ENCODE peak calls at places on chromosomes 16 and 17, in eight cellular contexts. U is coronary artery; A is AG10803; Q is HFF-Myc; D is CD8-positive, alpha-beta T cell; V is glutamatergic neuron; K is Panc1; T is cardiac muscle cell. P is an unnamed sample.

GRCh38 chr17:9370464-9370863 is 205.2 kb downstream of the STX8 start:
- DNase-seq in U (no peak), A (peak; percentile 66), Q (no peak), D (no peak), V (no peak), K (no peak), T (no peak), P (no peak)

GRCh38 chr16:12354296-12354818 is 377.8 kb downstream of the SNX29 start:
- DNase-seq in U (no peak), A (no peak), Q (no peak), D (no peak), V (no peak), K (no peak), T (no peak), P (no peak)

GRCh38 chr16:79600636-79601091 is at the start of gene MAF:
- DNase-seq in U (peak; percentile 93), A (peak; percentile 48), Q (no peak), D (peak; percentile 88), V (peak; percentile 78), K (no peak), T (peak; percentile 92), P (peak; percentile 60)

GRCh38 chr17:38465420-38466345 is 37.4 kb downstream of the ARHGAP23 start:
- DNase-seq in U (peak; percentile 95), A (peak; percentile 89), Q (no peak), D (no peak), V (no peak), K (no peak), T (no peak), P (peak; percentile 34)

GRCh38 chr17:74457146-74457819 is 9.2 kb upstream of the CD300A start:
- DNase-seq in U (peak; percentile 88), A (peak; percentile 45), Q (peak; percentile 19), D (peak; percentile 64), V (peak; percentile 85), K (no peak), T (peak; percentile 85), P (peak; percentile 78)

GRCh38 chr16:21284414-21284813 is 6.3 kb upstream of the CRYM start:
- DNase-seq in U (no peak), A (no peak), Q (no peak), D (no peak), V (no peak), K (no peak), T (no peak), P (no peak)

GRCh38 chr16:10622036-10622921 is 41.9 kb upstream of the EMP2 start:
- DNase-seq in U (no peak), A (no peak), Q (no peak), D (no peak), V (no peak), K (no peak), T (peak; percentile 88), P (no peak)

GRCh38 chr16:87464691-87465300 is 28.0 kb downstream of the ZCCHC14 start:
- DNase-seq in U (peak; percentile 93), A (peak; percentile 91), Q (peak; percentile 67), D (no peak), V (no peak), K (no peak), T (peak; percentile 49), P (peak; percentile 61)

GRCh38 chr17:49292901-49293300 is 62.3 kb upstream of the PHOSPHO1 start:
- DNase-seq in U (no peak), A (no peak), Q (no peak), D (no peak), V (no peak), K (no peak), T (no peak), P (no peak)

GRCh38 chr17:30219833-30220232 is 15.7 kb downstream of the SLC6A4 start:
- DNase-seq in U (no peak), A (no peak), Q (no peak), D (no peak), V (no peak), K (no peak), T (no peak), P (no peak)

GRCh38 chr17:28018439-28019070 is 23.9 kb upstream of the NLK start:
- DNase-seq in U (no peak), A (no peak), Q (no peak), D (no peak), V (no peak), K (no peak), T (no peak), P (no peak)

GRCh38 chr16:8619671-8620370 is 1.7 kb upstream of the METTL22 start:
- DNase-seq in U (no peak), A (no peak), Q (no peak), D (no peak), V (no peak), K (no peak), T (no peak), P (no peak)

GRCh38 chr16:57728336-57729181 is 7.0 kb upstream of the KATNB1 start:
- DNase-seq in U (no peak), A (no peak), Q (no peak), D (no peak), V (no peak), K (no peak), T (no peak), P (no peak)

GRCh38 chr16:30626230-30626629 is 16.0 kb upstream of the ZNF689 start:
- DNase-seq in U (no peak), A (no peak), Q (no peak), D (no peak), V (no peak), K (no peak), T (no peak), P (no peak)

GRCh38 chr17:47720754-47721533 is 12.1 kb upstream of the TBX21 start:
- DNase-seq in U (no peak), A (peak; percentile 6), Q (no peak), D (peak; percentile 84), V (no peak), K (no peak), T (no peak), P (peak; percentile 69)

GRCh38 chr17:3647769-3648540 is 11.4 kb downstream of the CTNS start:
- DNase-seq in U (no peak), A (peak; percentile 74), Q (no peak), D (peak; percentile 47), V (peak; percentile 80), K (no peak), T (peak; percentile 82), P (peak; percentile 67)
- TF ChIP-seq CTCF in U (no peak), A (peak; percentile 67), Q (peak; percentile 61), D (no peak), V (peak; percentile 35), K (peak; percentile 83), T (peak; percentile 58), P (peak; percentile 63)

DNA sequence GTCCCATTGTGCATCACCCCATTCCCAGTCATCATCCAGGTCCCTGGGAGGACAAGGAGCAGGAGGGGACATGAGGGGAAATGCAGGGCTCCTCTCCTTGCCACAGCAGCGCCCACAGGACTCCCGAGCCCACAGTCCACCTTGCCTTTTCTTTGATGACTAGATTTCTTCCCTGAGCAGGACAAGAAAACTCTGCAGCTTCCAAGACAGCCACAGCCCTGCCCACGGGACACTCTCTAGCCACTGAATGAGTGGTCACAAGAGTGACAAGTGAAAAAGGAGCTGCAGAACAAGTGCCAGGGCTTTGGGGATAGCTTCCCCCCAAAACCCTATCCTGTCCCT is 4.7 kb downstream of the NEURL4 start:
- DNase-seq in U (no peak), A (no peak), Q (no peak), D (no peak), V (no peak), K (no peak), T (no peak), P (no peak)
- TF ChIP-seq CTCF in U (no peak), A (no peak), Q (no peak), D (peak; percentile 43), V (no peak), K (no peak), T (no peak), P (no peak)

GRCh38 chr17:15048381-15048780 is 216.7 kb downstream of the PMP22 start:
- DNase-seq in U (no peak), A (no peak), Q (no peak), D (no peak), V (no peak), K (no peak), T (no peak), P (no peak)
- TF ChIP-seq CTCF in U (no peak), A (peak; percentile 15), Q (peak; percentile 7), D (no peak), V (no peak), K (no peak), T (no peak), P (no peak)

DNA sequence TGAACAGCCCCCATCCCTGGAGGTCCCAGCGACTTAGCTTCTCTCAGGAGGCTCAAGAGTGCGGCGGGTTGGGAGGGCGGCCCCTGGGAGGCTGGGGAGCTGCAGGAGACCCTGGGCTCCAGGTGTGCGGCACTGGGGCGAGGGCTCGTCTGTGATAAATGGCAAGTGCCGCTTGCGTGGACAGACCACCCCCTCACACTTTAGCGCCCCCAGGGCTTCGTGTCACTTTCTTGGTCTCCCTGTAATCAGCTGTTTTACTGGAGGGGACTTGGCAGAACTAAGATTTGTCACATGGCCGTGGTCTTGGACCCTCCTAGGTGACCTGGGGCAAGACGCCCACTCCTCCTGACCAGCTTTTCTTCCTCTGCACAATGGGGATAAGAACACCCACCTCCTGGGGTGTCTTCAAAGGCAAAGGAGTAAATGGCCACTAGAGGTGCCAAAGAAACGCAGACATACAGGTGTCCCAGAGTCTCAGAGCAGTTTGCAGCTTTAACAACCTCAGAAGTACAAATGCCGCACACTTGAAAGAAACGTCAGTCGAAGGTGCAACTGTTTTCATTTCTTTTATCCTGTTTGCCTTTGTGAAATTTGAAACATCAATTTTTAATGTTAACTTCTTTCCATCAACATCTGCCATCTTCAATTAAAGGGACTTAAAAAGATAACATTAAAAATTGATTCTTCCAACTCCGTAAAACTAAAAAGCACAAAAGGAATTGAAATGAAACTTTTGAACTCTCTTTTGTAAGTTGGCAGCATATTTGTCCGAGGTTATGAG is 946 bp downstream of the OSGIN1 start:
- DNase-seq in U (no peak), A (peak; percentile 17), Q (no peak), D (no peak), V (no peak), K (peak; percentile 42), T (peak; percentile 34), P (peak; percentile 74)
- TF ChIP-seq CTCF in U (peak; percentile 17), A (peak; percentile 53), Q (peak; percentile 52), D (no peak), V (peak; percentile 30), K (peak; percentile 80), T (peak; percentile 50), P (peak; percentile 55)

GRCh38 chr16:81932668-81933067 is 78.6 kb downstream of the SDR42E1 start:
- DNase-seq in U (no peak), A (no peak), Q (no peak), D (no peak), V (no peak), K (no peak), T (no peak), P (no peak)
- TF ChIP-seq CTCF in U (no peak), A (peak; percentile 13), Q (no peak), D (no peak), V (no peak), K (no peak), T (peak; percentile 2), P (no peak)